ENCODE peak calls at places on chromosomes 3 and 15, in ten cellular contexts. One of them, this sample, is unnamed.

GRCh38 chr3:196135693-196136639 is 54.1 kb upstream of the TFRC start:
- DNase-seq in right lobe of liver: peak; percentile 77
- DNase-seq in testis: no peak
- DNase-seq in suprapubic skin: no peak
- DNase-seq in stomach: no peak
- DNase-seq in ovary: peak; percentile 37
- DNase-seq in Peyer's patch: no peak
- DNase-seq in sigmoid colon: no peak
- DNase-seq in breast epithelium: no peak
- DNase-seq in adrenal gland: no peak
- DNase-seq in this sample: no peak

GRCh38 chr15:58770519-58770856 is 614 bp upstream of the MINDY2 start:
- DNase-seq in adrenal gland: no peak
- DNase-seq in right lobe of liver: no peak
- DNase-seq in breast epithelium: no peak
- DNase-seq in testis: no peak
- DNase-seq in Peyer's patch: no peak
- DNase-seq in stomach: no peak
- DNase-seq in sigmoid colon: no peak
- DNase-seq in suprapubic skin: no peak
- DNase-seq in ovary: no peak
- DNase-seq in this sample: no peak

GRCh38 chr3:120864541-120864940 is 43.5 kb upstream of the STXBP5L start:
- DNase-seq in suprapubic skin: no peak
- DNase-seq in stomach: no peak
- DNase-seq in testis: no peak
- DNase-seq in adrenal gland: no peak
- DNase-seq in ovary: no peak
- DNase-seq in breast epithelium: no peak
- DNase-seq in Peyer's patch: no peak
- DNase-seq in sigmoid colon: no peak
- DNase-seq in right lobe of liver: no peak
- DNase-seq in this sample: no peak

GRCh38 chr3:77039606-77040553 is at the start of gene ROBO2:
- DNase-seq in ovary: peak; percentile 55
- DNase-seq in adrenal gland: peak; percentile 26
- DNase-seq in suprapubic skin: peak; percentile 66
- DNase-seq in breast epithelium: no peak
- DNase-seq in testis: peak; percentile 81
- DNase-seq in Peyer's patch: no peak
- DNase-seq in stomach: no peak
- DNase-seq in right lobe of liver: peak; percentile 34
- DNase-seq in sigmoid colon: peak; percentile 69
- DNase-seq in this sample: no peak

GRCh38 chr3:167855306-167855705 is 119.8 kb downstream of the SERPINI1 start:
- DNase-seq in Peyer's patch: no peak
- DNase-seq in sigmoid colon: no peak
- DNase-seq in stomach: no peak
- DNase-seq in right lobe of liver: no peak
- DNase-seq in testis: no peak
- DNase-seq in ovary: no peak
- DNase-seq in adrenal gland: no peak
- DNase-seq in breast epithelium: no peak
- DNase-seq in suprapubic skin: no peak
- DNase-seq in this sample: no peak

GRCh38 chr3:189629803-189630455 is 1.3 kb upstream of the TP63 start:
- DNase-seq in adrenal gland: no peak
- DNase-seq in sigmoid colon: no peak
- DNase-seq in breast epithelium: no peak
- DNase-seq in suprapubic skin: no peak
- DNase-seq in stomach: peak; percentile 45
- DNase-seq in right lobe of liver: peak; percentile 53
- DNase-seq in Peyer's patch: no peak
- DNase-seq in ovary: no peak
- DNase-seq in testis: peak; percentile 24
- DNase-seq in this sample: no peak

GRCh38 chr3:178538065-178538464 is 1.8 kb downstream of the KCNMB2 start:
- DNase-seq in ovary: no peak
- DNase-seq in right lobe of liver: no peak
- DNase-seq in breast epithelium: no peak
- DNase-seq in stomach: no peak
- DNase-seq in suprapubic skin: no peak
- DNase-seq in Peyer's patch: no peak
- DNase-seq in sigmoid colon: no peak
- DNase-seq in testis: no peak
- DNase-seq in adrenal gland: no peak
- DNase-seq in this sample: no peak

GRCh38 chr3:196988241-196989029 is 19.8 kb upstream of the PIGZ start:
- DNase-seq in Peyer's patch: no peak
- DNase-seq in sigmoid colon: peak; percentile 40
- DNase-seq in ovary: no peak
- DNase-seq in breast epithelium: no peak
- DNase-seq in adrenal gland: no peak
- DNase-seq in testis: peak; percentile 48
- DNase-seq in suprapubic skin: peak; percentile 40
- DNase-seq in right lobe of liver: no peak
- DNase-seq in stomach: no peak
- DNase-seq in this sample: no peak

GRCh38 chr15:85554852-85555521 is 174.6 kb downstream of the AKAP13 start:
- DNase-seq in suprapubic skin: no peak
- DNase-seq in sigmoid colon: no peak
- DNase-seq in adrenal gland: no peak
- DNase-seq in Peyer's patch: no peak
- DNase-seq in stomach: no peak
- DNase-seq in testis: no peak
- DNase-seq in right lobe of liver: no peak
- DNase-seq in breast epithelium: no peak
- DNase-seq in ovary: no peak
- DNase-seq in this sample: no peak

GRCh38 chr3:28240440-28240839 is 979 bp upstream of the CMC1 start:
- DNase-seq in stomach: no peak
- DNase-seq in ovary: no peak
- DNase-seq in right lobe of liver: no peak
- DNase-seq in sigmoid colon: no peak
- DNase-seq in breast epithelium: no peak
- DNase-seq in testis: no peak
- DNase-seq in suprapubic skin: no peak
- DNase-seq in adrenal gland: no peak
- DNase-seq in Peyer's patch: no peak
- DNase-seq in this sample: no peak

GRCh38 chr3:69744507-69744906 is 5.2 kb downstream of the MITF start:
- DNase-seq in testis: no peak
- DNase-seq in suprapubic skin: no peak
- DNase-seq in sigmoid colon: no peak
- DNase-seq in right lobe of liver: no peak
- DNase-seq in adrenal gland: no peak
- DNase-seq in ovary: no peak
- DNase-seq in stomach: no peak
- DNase-seq in Peyer's patch: no peak
- DNase-seq in breast epithelium: no peak
- DNase-seq in this sample: no peak

DNA sequence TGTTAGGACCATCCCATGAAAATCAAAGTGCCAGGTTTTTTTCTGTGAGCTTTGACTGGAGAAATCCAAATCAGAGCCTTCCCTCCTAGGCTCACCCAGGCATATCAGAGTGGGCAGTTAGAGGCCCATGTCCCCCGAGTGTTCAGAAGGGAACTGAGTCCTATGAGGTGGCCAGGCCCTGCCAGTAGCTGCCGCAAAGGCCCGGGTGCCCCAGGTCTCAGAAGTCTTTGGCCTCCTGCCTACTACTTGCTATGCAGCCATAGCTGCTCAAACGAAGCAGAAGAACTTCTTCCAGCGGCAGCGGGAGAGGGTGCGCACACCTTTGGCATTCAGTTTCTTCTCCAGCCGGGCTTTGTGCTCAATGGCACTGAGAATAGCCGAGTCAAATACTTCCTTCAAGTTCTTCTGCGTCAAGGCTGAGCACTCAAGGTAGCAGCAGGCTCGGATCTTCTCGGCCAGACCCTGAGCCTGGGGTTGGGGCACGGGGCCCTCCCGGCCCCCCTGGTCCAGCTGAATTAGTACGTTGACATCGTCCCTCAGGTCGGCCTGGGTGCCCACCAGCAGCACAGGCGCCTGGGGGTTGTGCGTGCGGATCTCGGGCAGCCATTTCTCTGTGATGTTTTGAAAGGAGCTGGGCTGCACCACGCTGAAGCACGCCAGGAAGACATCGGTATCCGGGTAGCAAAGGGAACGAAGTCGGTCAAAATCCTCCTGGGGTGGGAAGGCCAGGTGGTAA is 1.1 kb downstream of the RHOV start:
- DNase-seq in sigmoid colon: no peak
- DNase-seq in Peyer's patch: no peak
- DNase-seq in suprapubic skin: no peak
- DNase-seq in breast epithelium: no peak
- DNase-seq in ovary: no peak
- DNase-seq in testis: no peak
- DNase-seq in adrenal gland: no peak
- DNase-seq in right lobe of liver: no peak
- DNase-seq in stomach: no peak
- DNase-seq in this sample: no peak
- H3K4me3 ChIP-seq in sigmoid colon: peak overlapping the region; percentile 56
- H3K4me3 ChIP-seq in Peyer's patch: peak overlapping the region; percentile 59
- H3K4me3 ChIP-seq in suprapubic skin: peak overlapping the region; percentile 65
- H3K4me3 ChIP-seq in breast epithelium: peak overlapping the region; percentile 64
- H3K4me3 ChIP-seq in ovary: no peak overlapping the region
- H3K4me3 ChIP-seq in testis: no peak overlapping the region
- H3K4me3 ChIP-seq in adrenal gland: no peak overlapping the region
- H3K4me3 ChIP-seq in right lobe of liver: no peak overlapping the region
- H3K4me3 ChIP-seq in stomach: no peak overlapping the region
- H3K4me3 ChIP-seq in this sample: no peak overlapping the region

GRCh38 chr3:148758303-148758884 is 60.7 kb downstream of the AGTR1 start:
- DNase-seq in adrenal gland: no peak
- DNase-seq in testis: no peak
- DNase-seq in ovary: no peak
- DNase-seq in suprapubic skin: no peak
- DNase-seq in right lobe of liver: no peak
- DNase-seq in breast epithelium: no peak
- DNase-seq in Peyer's patch: no peak
- DNase-seq in stomach: no peak
- DNase-seq in sigmoid colon: no peak
- DNase-seq in this sample: no peak

GRCh38 chr3:148759425-148759824 is 61.7 kb downstream of the AGTR1 start:
- DNase-seq in breast epithelium: no peak
- DNase-seq in stomach: no peak
- DNase-seq in Peyer's patch: no peak
- DNase-seq in sigmoid colon: no peak
- DNase-seq in suprapubic skin: no peak
- DNase-seq in testis: no peak
- DNase-seq in ovary: no peak
- DNase-seq in adrenal gland: no peak
- DNase-seq in right lobe of liver: no peak
- DNase-seq in this sample: no peak

DNA sequence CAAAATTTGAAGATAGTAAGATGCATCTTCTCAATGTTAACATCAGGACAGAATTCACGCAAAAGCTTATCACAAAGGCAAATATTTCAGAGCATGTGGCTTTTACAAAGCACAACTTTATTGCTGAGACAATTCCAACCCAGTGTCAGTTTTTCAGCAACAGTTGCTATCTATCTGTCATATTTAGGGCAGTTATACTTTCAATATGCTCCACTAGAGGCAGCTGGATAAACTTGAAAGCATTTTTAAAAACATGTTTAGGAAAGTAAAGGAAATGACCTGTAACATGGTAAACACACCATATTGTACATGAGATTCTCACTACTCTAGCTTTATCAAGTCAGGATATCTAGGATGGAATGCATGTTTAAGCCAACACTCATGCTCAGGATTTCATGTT is 63.7 kb upstream of the CPB1 start:
- DNase-seq in stomach: no peak
- DNase-seq in breast epithelium: no peak
- DNase-seq in testis: no peak
- DNase-seq in Peyer's patch: no peak
- DNase-seq in sigmoid colon: no peak
- DNase-seq in ovary: no peak
- DNase-seq in right lobe of liver: no peak
- DNase-seq in adrenal gland: no peak
- DNase-seq in suprapubic skin: no peak
- DNase-seq in this sample: no peak
- H3K27ac ChIP-seq in stomach: no peak overlapping the region
- H3K27ac ChIP-seq in breast epithelium: no peak overlapping the region
- H3K27ac ChIP-seq in testis: no peak overlapping the region
- H3K27ac ChIP-seq in Peyer's patch: no peak overlapping the region
- H3K27ac ChIP-seq in sigmoid colon: no peak overlapping the region
- H3K27ac ChIP-seq in ovary: no peak overlapping the region
- H3K27ac ChIP-seq in right lobe of liver: no peak overlapping the region
- H3K27ac ChIP-seq in adrenal gland: no peak overlapping the region
- H3K27ac ChIP-seq in suprapubic skin: no peak overlapping the region
- H3K27ac ChIP-seq in this sample: no peak overlapping the region

GRCh38 chr3:113746069-113746954 is at the start of gene NAA50:
- DNase-seq in Peyer's patch: peak; percentile 87
- DNase-seq in breast epithelium: peak; percentile 88
- DNase-seq in sigmoid colon: peak; percentile 98
- DNase-seq in suprapubic skin: peak; percentile 97
- DNase-seq in right lobe of liver: peak; percentile 95
- DNase-seq in testis: peak; percentile 96
- DNase-seq in adrenal gland: peak; percentile 96
- DNase-seq in stomach: peak; percentile 93
- DNase-seq in ovary: peak; percentile 94
- DNase-seq in this sample: peak; percentile 97
- TF ChIP-seq POLR2A in Peyer's patch: peak; percentile 52
- TF ChIP-seq POLR2A in breast epithelium: peak; percentile 49
- TF ChIP-seq POLR2A in sigmoid colon: peak; percentile 10
- TF ChIP-seq POLR2A in suprapubic skin: peak; percentile 88
- TF ChIP-seq POLR2A in right lobe of liver: peak; percentile 89
- TF ChIP-seq POLR2A in testis: peak; percentile 46
- TF ChIP-seq POLR2A in adrenal gland: peak; percentile 89
- TF ChIP-seq POLR2A in stomach: no peak
- TF ChIP-seq POLR2A in ovary: peak; percentile 85
- TF ChIP-seq POLR2A in this sample: peak; percentile 55

GRCh38 chr3:147915057-147915456 is 505.9 kb downstream of the ZIC1 start:
- DNase-seq in ovary: no peak
- DNase-seq in sigmoid colon: no peak
- DNase-seq in adrenal gland: no peak
- DNase-seq in stomach: no peak
- DNase-seq in right lobe of liver: no peak
- DNase-seq in Peyer's patch: no peak
- DNase-seq in testis: no peak
- DNase-seq in breast epithelium: no peak
- DNase-seq in suprapubic skin: no peak
- DNase-seq in this sample: no peak
- H3K4me3 ChIP-seq in ovary: no peak overlapping the region
- H3K4me3 ChIP-seq in sigmoid colon: no peak overlapping the region
- H3K4me3 ChIP-seq in adrenal gland: no peak overlapping the region
- H3K4me3 ChIP-seq in stomach: no peak overlapping the region
- H3K4me3 ChIP-seq in right lobe of liver: no peak overlapping the region
- H3K4me3 ChIP-seq in Peyer's patch: no peak overlapping the region
- H3K4me3 ChIP-seq in testis: no peak overlapping the region
- H3K4me3 ChIP-seq in breast epithelium: no peak overlapping the region
- H3K4me3 ChIP-seq in suprapubic skin: no peak overlapping the region
- H3K4me3 ChIP-seq in this sample: no peak overlapping the region

GRCh38 chr3:12956316-12956660 is 114.9 kb upstream of the RPL32 start:
- DNase-seq in adrenal gland: no peak
- DNase-seq in stomach: no peak
- DNase-seq in sigmoid colon: no peak
- DNase-seq in ovary: no peak
- DNase-seq in Peyer's patch: no peak
- DNase-seq in testis: no peak
- DNase-seq in suprapubic skin: no peak
- DNase-seq in breast epithelium: no peak
- DNase-seq in right lobe of liver: no peak
- DNase-seq in this sample: no peak
- H3K27ac ChIP-seq in adrenal gland: peak overlapping the region; percentile 71
- H3K27ac ChIP-seq in stomach: no peak overlapping the region
- H3K27ac ChIP-seq in sigmoid colon: peak overlapping the region; percentile 78
- H3K27ac ChIP-seq in ovary: no peak overlapping the region
- H3K27ac ChIP-seq in Peyer's patch: no peak overlapping the region
- H3K27ac ChIP-seq in testis: no peak overlapping the region
- H3K27ac ChIP-seq in suprapubic skin: peak overlapping the region; percentile 76
- H3K27ac ChIP-seq in breast epithelium: peak overlapping the region; percentile 48
- H3K27ac ChIP-seq in right lobe of liver: no peak overlapping the region
- H3K27ac ChIP-seq in this sample: peak overlapping the region; percentile 78

GRCh38 chr3:112128843-112129727 is 4.0 kb downstream of the GCSAM start:
- DNase-seq in testis: no peak
- DNase-seq in right lobe of liver: no peak
- DNase-seq in breast epithelium: no peak
- DNase-seq in adrenal gland: no peak
- DNase-seq in stomach: no peak
- DNase-seq in Peyer's patch: peak; percentile 65
- DNase-seq in suprapubic skin: no peak
- DNase-seq in sigmoid colon: no peak
- DNase-seq in ovary: no peak
- DNase-seq in this sample: no peak
- TF ChIP-seq POLR2A in testis: no peak
- TF ChIP-seq POLR2A in right lobe of liver: no peak
- TF ChIP-seq POLR2A in breast epithelium: no peak
- TF ChIP-seq POLR2A in adrenal gland: no peak
- TF ChIP-seq POLR2A in stomach: no peak
- TF ChIP-seq POLR2A in Peyer's patch: no peak
- TF ChIP-seq POLR2A in suprapubic skin: no peak
- TF ChIP-seq POLR2A in sigmoid colon: no peak
- TF ChIP-seq POLR2A in ovary: no peak
- TF ChIP-seq POLR2A in this sample: no peak